ENCODE peak calls at places on chromosome 1, in ten cellular contexts. M, G, Y, I, W, S, L, Q, R and A are unnamed samples.

GRCh38 chr1:227883641-227884301 is 64.0 kb downstream of the WNT9A start:
- DNase-seq in M (no peak), G (no peak), Y (no peak), I (no peak), W (peak), S (no peak), L (no peak), Q (no peak), R (no peak), A (no peak)

GRCh38 chr1:70966018-70966638 is 81.5 kb downstream of the PTGER3 start:
- DNase-seq in M (peak), G (no peak), Y (no peak), I (no peak), W (no peak), S (no peak), L (no peak), Q (no peak), R (peak), A (no peak)

GRCh38 chr1:210241121-210241520 is 8.5 kb downstream of the SERTAD4 start:
- DNase-seq in M (no peak), G (no peak), Y (no peak), I (no peak), W (no peak), S (no peak), L (no peak), Q (no peak), R (no peak), A (no peak)

GRCh38 chr1:119631433-119632102 is 16.5 kb downstream of the ZNF697 start:
- DNase-seq in M (no peak), G (no peak), Y (no peak), I (no peak), W (no peak), S (no peak), L (no peak), Q (no peak), R (peak), A (no peak)

GRCh38 chr1:60621524-60621923 is 460.8 kb upstream of the NFIA start:
- DNase-seq in M (no peak), G (peak), Y (no peak), I (no peak), W (no peak), S (peak), L (no peak), Q (no peak), R (no peak), A (no peak)

GRCh38 chr1:107920999-107921398 is 44.0 kb downstream of the VAV3 start:
- DNase-seq in M (no peak), G (no peak), Y (no peak), I (no peak), W (no peak), S (no peak), L (no peak), Q (no peak), R (no peak), A (no peak)

GRCh38 chr1:183106746-183107145 is 79.3 kb upstream of the LAMC2 start:
- DNase-seq in M (no peak), G (peak), Y (no peak), I (no peak), W (no peak), S (no peak), L (no peak), Q (no peak), R (peak), A (no peak)

GRCh38 chr1:198437352-198437751 is 103.1 kb downstream of the ATP6V1G3 start:
- DNase-seq in M (no peak), G (no peak), Y (no peak), I (no peak), W (no peak), S (no peak), L (no peak), Q (no peak), R (peak), A (no peak)

GRCh38 chr1:221454096-221454495 is 287.8 kb downstream of the DUSP10 start:
- DNase-seq in M (no peak), G (peak), Y (no peak), I (no peak), W (no peak), S (no peak), L (no peak), Q (no peak), R (no peak), A (no peak)

GRCh38 chr1:184150776-184151531 is 99.4 kb downstream of the TSEN15 start:
- DNase-seq in M (no peak), G (no peak), Y (no peak), I (no peak), W (no peak), S (no peak), L (no peak), Q (no peak), R (peak), A (no peak)